ENCODE peak calls at places on chromosomes 4 and X, in seven cellular contexts. One of them, this sample, is unnamed.
A peak's percentile ranks its signal among the peaks of the same experiment; 100 is the strongest.

GRCh38 chr4:83358410-83358809 is 23.8 kb upstream of the HPSE start:
- DNase-seq in pancreas: no peak
- DNase-seq in nephron progenitor cell: no peak
- DNase-seq in cardiac fibroblast: peak; percentile 83
- DNase-seq in cardiac muscle cell: no peak
- DNase-seq in upper lobe of right lung: no peak
- DNase-seq in OCI-LY7: no peak
- DNase-seq in this sample: peak; percentile 76

GRCh38 chr4:139530833-139531427 is 25.1 kb downstream of the SETD7 start:
- DNase-seq in pancreas: peak; percentile 41
- DNase-seq in nephron progenitor cell: peak; percentile 72
- DNase-seq in cardiac fibroblast: peak; percentile 61
- DNase-seq in cardiac muscle cell: peak; percentile 66
- DNase-seq in upper lobe of right lung: no peak
- DNase-seq in OCI-LY7: peak; percentile 50
- DNase-seq in this sample: peak; percentile 54

GRCh38 chrX:53631156-53631555 is 55.4 kb downstream of the HUWE1 start:
- DNase-seq in pancreas: no peak
- DNase-seq in nephron progenitor cell: no peak
- DNase-seq in cardiac fibroblast: no peak
- DNase-seq in cardiac muscle cell: no peak
- DNase-seq in upper lobe of right lung: no peak
- DNase-seq in OCI-LY7: no peak
- DNase-seq in this sample: no peak

GRCh38 chrX:77451041-77451440 is 3.9 kb downstream of the FGF16 start:
- DNase-seq in pancreas: no peak
- DNase-seq in nephron progenitor cell: no peak
- DNase-seq in cardiac fibroblast: peak; percentile 72
- DNase-seq in cardiac muscle cell: no peak
- DNase-seq in upper lobe of right lung: no peak
- DNase-seq in OCI-LY7: no peak
- DNase-seq in this sample: peak; percentile 68

GRCh38 chr4:165378398-165378762 is 428 bp upstream of the CPE start:
- DNase-seq in pancreas: no peak
- DNase-seq in nephron progenitor cell: no peak
- DNase-seq in cardiac fibroblast: no peak
- DNase-seq in cardiac muscle cell: no peak
- DNase-seq in upper lobe of right lung: no peak
- DNase-seq in OCI-LY7: no peak
- DNase-seq in this sample: no peak

GRCh38 chr4:150244600-150244999 is 166.4 kb downstream of the DCLK2 start:
- DNase-seq in pancreas: no peak
- DNase-seq in nephron progenitor cell: no peak
- DNase-seq in cardiac fibroblast: peak; percentile 70
- DNase-seq in cardiac muscle cell: no peak
- DNase-seq in upper lobe of right lung: no peak
- DNase-seq in OCI-LY7: no peak
- DNase-seq in this sample: no peak

GRCh38 chr4:151600432-151600831 is 160.4 kb downstream of the GATB start:
- DNase-seq in pancreas: no peak
- DNase-seq in nephron progenitor cell: no peak
- DNase-seq in cardiac fibroblast: peak; percentile 16
- DNase-seq in cardiac muscle cell: no peak
- DNase-seq in upper lobe of right lung: no peak
- DNase-seq in OCI-LY7: no peak
- DNase-seq in this sample: peak; percentile 80

GRCh38 chr4:121380448-121381147 is at the start of gene QRFPR:
- DNase-seq in pancreas: no peak
- DNase-seq in nephron progenitor cell: peak; percentile 60
- DNase-seq in cardiac fibroblast: peak; percentile 10
- DNase-seq in cardiac muscle cell: peak; percentile 30
- DNase-seq in upper lobe of right lung: no peak
- DNase-seq in OCI-LY7: no peak
- DNase-seq in this sample: peak; percentile 66

GRCh38 chr4:189498457-189498856 is 442.2 kb upstream of the FRG1 start:
- DNase-seq in pancreas: no peak
- DNase-seq in nephron progenitor cell: no peak
- DNase-seq in cardiac fibroblast: no peak
- DNase-seq in cardiac muscle cell: peak; percentile 19
- DNase-seq in upper lobe of right lung: no peak
- DNase-seq in OCI-LY7: no peak
- DNase-seq in this sample: no peak

GRCh38 chr4:84971319-84971932 is 4.9 kb upstream of the WDFY3 start:
- DNase-seq in pancreas: no peak
- DNase-seq in nephron progenitor cell: no peak
- DNase-seq in cardiac fibroblast: peak; percentile 77
- DNase-seq in cardiac muscle cell: peak; percentile 60
- DNase-seq in upper lobe of right lung: no peak
- DNase-seq in OCI-LY7: peak; percentile 23
- DNase-seq in this sample: peak; percentile 63

GRCh38 chr4:20882500-20882899 is 182.2 kb downstream of the PACRGL start:
- DNase-seq in pancreas: no peak
- DNase-seq in nephron progenitor cell: no peak
- DNase-seq in cardiac fibroblast: no peak
- DNase-seq in cardiac muscle cell: no peak
- DNase-seq in upper lobe of right lung: no peak
- DNase-seq in OCI-LY7: no peak
- DNase-seq in this sample: no peak

GRCh38 chr4:99938243-99938753 is 8.1 kb downstream of the DNAJB14 start:
- DNase-seq in pancreas: no peak
- DNase-seq in nephron progenitor cell: no peak
- DNase-seq in cardiac fibroblast: no peak
- DNase-seq in cardiac muscle cell: no peak
- DNase-seq in upper lobe of right lung: no peak
- DNase-seq in OCI-LY7: no peak
- DNase-seq in this sample: no peak

GRCh38 chr4:41006141-41006540 is 208.2 kb downstream of the APBB2 start:
- DNase-seq in pancreas: no peak
- DNase-seq in nephron progenitor cell: no peak
- DNase-seq in cardiac fibroblast: peak; percentile 61
- DNase-seq in cardiac muscle cell: no peak
- DNase-seq in upper lobe of right lung: no peak
- DNase-seq in OCI-LY7: no peak
- DNase-seq in this sample: no peak

GRCh38 chr4:98568896-98569663 is 89.3 kb downstream of the TSPAN5 start:
- DNase-seq in pancreas: no peak
- DNase-seq in nephron progenitor cell: no peak
- DNase-seq in cardiac fibroblast: peak; percentile 36
- DNase-seq in cardiac muscle cell: no peak
- DNase-seq in upper lobe of right lung: no peak
- DNase-seq in OCI-LY7: no peak
- DNase-seq in this sample: no peak

GRCh38 chrX:12245650-12246645 is 107.7 kb downstream of the FRMPD4 start:
- DNase-seq in pancreas: no peak
- DNase-seq in nephron progenitor cell: no peak
- DNase-seq in cardiac fibroblast: peak; percentile 91
- DNase-seq in cardiac muscle cell: no peak
- DNase-seq in upper lobe of right lung: no peak
- DNase-seq in OCI-LY7: no peak
- DNase-seq in this sample: no peak

GRCh38 chr4:85556293-85556692 is 81.3 kb downstream of the ARHGAP24 start:
- DNase-seq in pancreas: no peak
- DNase-seq in nephron progenitor cell: no peak
- DNase-seq in cardiac fibroblast: no peak
- DNase-seq in cardiac muscle cell: no peak
- DNase-seq in upper lobe of right lung: no peak
- DNase-seq in OCI-LY7: no peak
- DNase-seq in this sample: no peak

GRCh38 chrX:153648358-153649177 is 1.6 kb downstream of the DUSP9 start:
- DNase-seq in pancreas: no peak
- DNase-seq in nephron progenitor cell: no peak
- DNase-seq in cardiac fibroblast: no peak
- DNase-seq in cardiac muscle cell: no peak
- DNase-seq in upper lobe of right lung: no peak
- DNase-seq in OCI-LY7: no peak
- DNase-seq in this sample: no peak

GRCh38 chr4:48360966-48361470 is 19.7 kb downstream of the SLAIN2 start:
- DNase-seq in pancreas: no peak
- DNase-seq in nephron progenitor cell: no peak
- DNase-seq in cardiac fibroblast: peak; percentile 13
- DNase-seq in cardiac muscle cell: no peak
- DNase-seq in upper lobe of right lung: no peak
- DNase-seq in OCI-LY7: no peak
- DNase-seq in this sample: no peak

GRCh38 chrX:42540150-42540549 is 237.8 kb downstream of the PPP1R2C start:
- DNase-seq in pancreas: no peak
- DNase-seq in nephron progenitor cell: no peak
- DNase-seq in cardiac fibroblast: no peak
- DNase-seq in cardiac muscle cell: no peak
- DNase-seq in upper lobe of right lung: no peak
- DNase-seq in OCI-LY7: no peak
- DNase-seq in this sample: no peak

GRCh38 chr4:173262363-173262762 is 71.8 kb downstream of the HMGB2 start:
- DNase-seq in pancreas: no peak
- DNase-seq in nephron progenitor cell: no peak
- DNase-seq in cardiac fibroblast: no peak
- DNase-seq in cardiac muscle cell: no peak
- DNase-seq in upper lobe of right lung: no peak
- DNase-seq in OCI-LY7: no peak
- DNase-seq in this sample: no peak

GRCh38 chr4:4639370-4639769 is 97.5 kb upstream of the STX18 start:
- DNase-seq in pancreas: no peak
- DNase-seq in nephron progenitor cell: no peak
- DNase-seq in cardiac fibroblast: no peak
- DNase-seq in cardiac muscle cell: no peak
- DNase-seq in upper lobe of right lung: no peak
- DNase-seq in OCI-LY7: no peak
- DNase-seq in this sample: no peak

GRCh38 chrX:56788229-56788628 is 59.2 kb downstream of the NBDY start:
- DNase-seq in pancreas: no peak
- DNase-seq in nephron progenitor cell: no peak
- DNase-seq in cardiac fibroblast: no peak
- DNase-seq in cardiac muscle cell: no peak
- DNase-seq in upper lobe of right lung: peak; percentile 8
- DNase-seq in OCI-LY7: no peak
- DNase-seq in this sample: no peak

GRCh38 chrX:41265615-41266014 is 68.3 kb upstream of the DDX3X start:
- DNase-seq in pancreas: no peak
- DNase-seq in nephron progenitor cell: no peak
- DNase-seq in cardiac fibroblast: peak; percentile 63
- DNase-seq in cardiac muscle cell: no peak
- DNase-seq in upper lobe of right lung: no peak
- DNase-seq in OCI-LY7: no peak
- DNase-seq in this sample: no peak

GRCh38 chrX:21655901-21656586 is 2.1 kb downstream of the KLHL34 start:
- DNase-seq in pancreas: no peak
- DNase-seq in nephron progenitor cell: no peak
- DNase-seq in cardiac fibroblast: no peak
- DNase-seq in cardiac muscle cell: no peak
- DNase-seq in upper lobe of right lung: peak; percentile 48
- DNase-seq in OCI-LY7: no peak
- DNase-seq in this sample: no peak

GRCh38 chr4:121583396-121583795 is 113.4 kb downstream of the ANXA5 start:
- DNase-seq in pancreas: no peak
- DNase-seq in nephron progenitor cell: no peak
- DNase-seq in cardiac fibroblast: no peak
- DNase-seq in cardiac muscle cell: no peak
- DNase-seq in upper lobe of right lung: no peak
- DNase-seq in OCI-LY7: no peak
- DNase-seq in this sample: no peak

GRCh38 chrX:93346309-93346708 is 327.1 kb downstream of the NAP1L3 start:
- DNase-seq in pancreas: no peak
- DNase-seq in nephron progenitor cell: no peak
- DNase-seq in cardiac fibroblast: no peak
- DNase-seq in cardiac muscle cell: no peak
- DNase-seq in upper lobe of right lung: no peak
- DNase-seq in OCI-LY7: no peak
- DNase-seq in this sample: no peak
- TF ChIP-seq CTCF in pancreas: no peak
- TF ChIP-seq CTCF in nephron progenitor cell: no peak
- TF ChIP-seq CTCF in cardiac fibroblast: no peak
- TF ChIP-seq CTCF in cardiac muscle cell: no peak
- TF ChIP-seq CTCF in upper lobe of right lung: no peak
- TF ChIP-seq CTCF in OCI-LY7: no peak
- TF ChIP-seq CTCF in this sample: no peak

GRCh38 chrX:71056857-71057256 is 11.3 kb downstream of the SNX12 start:
- DNase-seq in pancreas: no peak
- DNase-seq in nephron progenitor cell: no peak
- DNase-seq in cardiac fibroblast: peak; percentile 69
- DNase-seq in cardiac muscle cell: no peak
- DNase-seq in upper lobe of right lung: no peak
- DNase-seq in OCI-LY7: no peak
- DNase-seq in this sample: no peak
- TF ChIP-seq CTCF in pancreas: no peak
- TF ChIP-seq CTCF in nephron progenitor cell: no peak
- TF ChIP-seq CTCF in cardiac fibroblast: no peak
- TF ChIP-seq CTCF in cardiac muscle cell: no peak
- TF ChIP-seq CTCF in upper lobe of right lung: no peak
- TF ChIP-seq CTCF in OCI-LY7: no peak
- TF ChIP-seq CTCF in this sample: no peak

DNA sequence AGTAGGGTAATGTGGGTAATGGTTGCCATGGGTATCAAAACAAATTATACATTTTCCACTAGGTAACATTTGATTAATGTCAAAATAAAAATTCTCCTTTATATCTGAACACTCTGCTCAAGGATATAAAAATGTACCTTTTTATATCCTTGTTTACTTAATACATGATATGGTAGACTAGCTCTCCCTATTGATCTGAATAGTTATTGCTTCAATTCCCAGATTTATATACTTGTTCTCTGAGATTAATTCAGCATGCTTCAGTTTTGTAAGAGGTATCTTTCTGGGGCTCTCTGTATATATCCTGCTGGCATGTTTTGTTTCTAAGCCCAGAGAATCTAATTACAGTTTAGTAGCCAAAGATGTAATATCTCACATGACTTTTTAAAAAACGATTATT is 169.7 kb downstream of the NPNT start:
- DNase-seq in pancreas: no peak
- DNase-seq in nephron progenitor cell: no peak
- DNase-seq in cardiac fibroblast: no peak
- DNase-seq in cardiac muscle cell: no peak
- DNase-seq in upper lobe of right lung: no peak
- DNase-seq in OCI-LY7: no peak
- DNase-seq in this sample: no peak
- TF ChIP-seq CTCF in pancreas: no peak
- TF ChIP-seq CTCF in nephron progenitor cell: no peak
- TF ChIP-seq CTCF in cardiac fibroblast: no peak
- TF ChIP-seq CTCF in cardiac muscle cell: no peak
- TF ChIP-seq CTCF in upper lobe of right lung: peak; percentile 7
- TF ChIP-seq CTCF in OCI-LY7: no peak
- TF ChIP-seq CTCF in this sample: no peak

DNA sequence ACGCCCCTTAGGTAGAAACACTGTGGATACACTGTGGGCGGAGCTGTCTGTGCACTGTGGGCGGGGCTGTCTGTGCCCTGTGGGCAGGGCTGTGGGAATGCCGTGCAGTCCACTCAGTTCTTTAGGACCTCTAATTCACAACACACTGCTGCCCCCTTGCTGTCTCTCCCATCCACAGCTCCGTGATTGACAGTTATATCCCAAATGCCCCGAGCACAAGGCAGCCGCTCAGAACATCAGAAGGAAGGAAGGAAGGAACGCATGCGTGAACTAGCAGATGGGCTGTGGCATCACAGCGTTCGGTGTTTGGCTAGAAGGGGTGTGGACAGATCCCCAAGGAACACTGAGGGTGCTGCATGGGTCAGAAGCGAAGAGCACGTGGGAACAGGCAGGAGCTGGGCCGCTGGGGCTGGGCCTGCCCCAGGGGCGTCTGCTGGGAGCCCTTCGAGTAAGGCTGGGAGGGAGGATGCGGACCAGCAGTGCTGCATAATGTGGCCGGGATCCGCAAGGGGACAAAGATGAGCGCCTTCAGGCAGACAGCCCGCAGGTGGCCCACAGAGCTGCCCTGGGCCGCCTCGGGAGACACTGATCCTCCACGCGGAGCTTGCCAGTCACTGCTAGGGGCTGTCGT is 29.8 kb downstream of the ACOX3 start:
- DNase-seq in pancreas: no peak
- DNase-seq in nephron progenitor cell: peak; percentile 83
- DNase-seq in cardiac fibroblast: peak; percentile 64
- DNase-seq in cardiac muscle cell: peak; percentile 80
- DNase-seq in upper lobe of right lung: no peak
- DNase-seq in OCI-LY7: no peak
- DNase-seq in this sample: peak; percentile 76
- TF ChIP-seq CTCF in pancreas: no peak
- TF ChIP-seq CTCF in nephron progenitor cell: peak; percentile 35
- TF ChIP-seq CTCF in cardiac fibroblast: peak; percentile 37
- TF ChIP-seq CTCF in cardiac muscle cell: peak; percentile 43
- TF ChIP-seq CTCF in upper lobe of right lung: peak; percentile 16
- TF ChIP-seq CTCF in OCI-LY7: no peak
- TF ChIP-seq CTCF in this sample: no peak